ENCODE peak calls at places on chromosomes 16 and 17, in eight cellular contexts. J, M, B, N, A, I, P and E are unnamed samples. For H3K4me1, the result is how much of the 10 kb centered on the place peaks cover.

GRCh38 chr17:38881600-38882191 is 11.8 kb downstream of the LASP1 start:
- DNase-seq in J (peak), M (no peak), B (peak), N (peak), A (peak), I (peak), P (peak), E (peak)

GRCh38 chr17:33370384-33370783 is 77.3 kb upstream of the ASIC2 start:
- DNase-seq in J (no peak), M (no peak), B (no peak), N (no peak), A (no peak), I (no peak), P (no peak), E (no peak)

GRCh38 chr17:74351552-74352210 is 10.0 kb downstream of the BTBD17 start:
- DNase-seq in J (no peak), M (no peak), B (no peak), N (no peak), A (no peak), I (no peak), P (no peak), E (no peak)

GRCh38 chr16:87806608-87807546 is 41.1 kb upstream of the KLHDC4 start:
- DNase-seq in J (peak), M (peak), B (peak), N (peak), A (peak), I (no peak), P (peak), E (peak)

GRCh38 chr17:65978881-65979280 is 213.1 kb downstream of the CEP112 start:
- DNase-seq in J (no peak), M (no peak), B (no peak), N (no peak), A (no peak), I (no peak), P (no peak), E (no peak)

GRCh38 chr16:71383054-71383773 is 24.7 kb downstream of the CALB2 start:
- DNase-seq in J (no peak), M (no peak), B (no peak), N (no peak), A (no peak), I (no peak), P (no peak), E (no peak)

GRCh38 chr17:69501591-69502468 is 87.3 kb downstream of the MAP2K6 start:
- DNase-seq in J (peak), M (no peak), B (peak), N (no peak), A (peak), I (peak), P (peak), E (peak)

GRCh38 chr16:69672998-69673713 is 53.2 kb downstream of the NQO1 start:
- DNase-seq in J (no peak), M (no peak), B (no peak), N (no peak), A (no peak), I (no peak), P (no peak), E (no peak)

GRCh38 chr17:956905-957304 is 22.7 kb downstream of the NXN start:
- DNase-seq in J (no peak), M (peak), B (no peak), N (no peak), A (no peak), I (no peak), P (no peak), E (no peak)

GRCh38 chr16:83355570-83356218 is 452.1 kb upstream of the HSBP1 start:
- DNase-seq in J (no peak), M (no peak), B (no peak), N (no peak), A (no peak), I (no peak), P (no peak), E (no peak)

GRCh38 chr16:11757671-11758545 is 15.3 kb upstream of the TXNDC11 start:
- DNase-seq in J (no peak), M (no peak), B (no peak), N (no peak), A (peak), I (no peak), P (no peak), E (no peak)

DNA sequence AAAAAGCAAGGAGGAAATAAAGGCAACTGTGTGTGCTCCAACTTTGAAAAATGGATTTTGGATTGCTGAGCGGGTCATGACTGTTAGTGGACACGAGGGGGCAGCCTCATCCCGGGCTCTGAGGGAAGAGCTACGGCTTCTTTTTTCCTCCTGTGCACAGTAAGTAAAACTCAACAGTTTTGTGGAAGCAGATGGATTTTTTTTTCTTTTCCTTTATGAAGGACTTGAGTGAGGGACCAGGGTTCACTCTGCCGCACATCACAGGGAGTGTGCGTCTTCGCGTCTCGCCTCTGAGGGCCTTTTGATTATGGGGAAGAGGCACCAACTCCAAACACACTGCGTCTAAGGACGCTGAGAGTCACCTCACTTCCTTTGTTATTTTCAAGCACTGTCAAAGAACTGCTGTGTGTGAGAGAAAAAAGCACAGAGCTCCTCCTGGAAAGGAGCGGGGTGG is 80.3 kb upstream of the GOT2 start:
- DNase-seq in J (peak), M (peak), B (peak), N (peak), A (peak), I (no peak), P (peak), E (no peak)
- TF ChIP-seq CTCF in J (peak), M (peak), B (peak), N (peak), A (peak), I (peak), P (peak), E (peak)

DNA sequence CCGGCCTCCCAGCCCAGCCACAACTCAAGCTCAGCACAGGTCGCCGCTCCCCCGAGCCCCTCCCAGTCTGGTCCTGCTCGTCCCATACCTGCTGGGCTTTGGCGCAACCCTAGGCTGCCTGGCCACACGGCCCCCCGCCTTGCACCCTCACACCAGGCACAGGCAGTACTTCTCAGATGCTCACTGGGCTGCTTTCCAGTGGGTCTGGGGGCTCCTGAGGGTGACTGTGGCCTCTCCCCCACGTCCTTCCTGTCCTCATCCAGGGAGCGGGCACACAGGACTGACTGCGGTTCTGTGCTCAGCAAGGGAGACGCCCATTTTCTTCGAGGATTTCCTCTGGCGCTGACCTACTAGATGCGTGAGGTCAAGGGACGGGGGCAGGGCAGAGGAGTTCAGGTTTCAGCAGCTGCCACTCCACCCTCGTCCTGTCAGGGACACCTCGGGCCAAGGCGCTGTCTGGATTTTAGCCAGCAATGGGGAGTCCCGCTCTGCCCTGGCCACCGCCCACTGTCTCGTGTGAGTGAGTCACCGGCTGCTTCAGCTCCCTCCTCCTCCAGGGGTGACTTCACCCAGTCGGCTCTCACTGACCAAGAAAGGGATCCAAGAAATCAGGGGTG is 115.8 kb downstream of the NPIPB11 start:
- DNase-seq in J (peak), M (peak), B (peak), N (peak), A (peak), I (peak), P (peak), E (peak)
- H3K4me3 ChIP-seq in J (peak), M (no peak), B (no peak), N (no peak), A (no peak), I (peak), P (peak), E (no peak)

GRCh38 chr16:19860146-19861030 is 24.3 kb downstream of the GPRC5B start:
- DNase-seq in J (no peak), M (peak), B (no peak), N (no peak), A (no peak), I (no peak), P (no peak), E (no peak)
- H3K4me1 ChIP-seq in J (under half), M (under half), B (under half), N (under half), A (under half), I (under half), P (under half), E (under half)

GRCh38 chr17:82446649-82447048 is 3.9 kb downstream of the CYBC1 start:
- DNase-seq in J (no peak), M (no peak), B (no peak), N (no peak), A (no peak), I (no peak), P (no peak), E (no peak)

GRCh38 chr17:82449883-82450356 is 632 bp downstream of the CYBC1 start:
- DNase-seq in J (no peak), M (no peak), B (no peak), N (peak), A (no peak), I (no peak), P (no peak), E (no peak)

GRCh38 chr17:82452162-82452561 is 1.6 kb upstream of the CYBC1 start:
- DNase-seq in J (no peak), M (no peak), B (no peak), N (no peak), A (no peak), I (no peak), P (no peak), E (no peak)

GRCh38 chr17:82449136-82449882 is 1.2 kb downstream of the CYBC1 start:
- DNase-seq in J (peak), M (peak), B (peak), N (peak), A (peak), I (no peak), P (no peak), E (no peak)

DNA sequence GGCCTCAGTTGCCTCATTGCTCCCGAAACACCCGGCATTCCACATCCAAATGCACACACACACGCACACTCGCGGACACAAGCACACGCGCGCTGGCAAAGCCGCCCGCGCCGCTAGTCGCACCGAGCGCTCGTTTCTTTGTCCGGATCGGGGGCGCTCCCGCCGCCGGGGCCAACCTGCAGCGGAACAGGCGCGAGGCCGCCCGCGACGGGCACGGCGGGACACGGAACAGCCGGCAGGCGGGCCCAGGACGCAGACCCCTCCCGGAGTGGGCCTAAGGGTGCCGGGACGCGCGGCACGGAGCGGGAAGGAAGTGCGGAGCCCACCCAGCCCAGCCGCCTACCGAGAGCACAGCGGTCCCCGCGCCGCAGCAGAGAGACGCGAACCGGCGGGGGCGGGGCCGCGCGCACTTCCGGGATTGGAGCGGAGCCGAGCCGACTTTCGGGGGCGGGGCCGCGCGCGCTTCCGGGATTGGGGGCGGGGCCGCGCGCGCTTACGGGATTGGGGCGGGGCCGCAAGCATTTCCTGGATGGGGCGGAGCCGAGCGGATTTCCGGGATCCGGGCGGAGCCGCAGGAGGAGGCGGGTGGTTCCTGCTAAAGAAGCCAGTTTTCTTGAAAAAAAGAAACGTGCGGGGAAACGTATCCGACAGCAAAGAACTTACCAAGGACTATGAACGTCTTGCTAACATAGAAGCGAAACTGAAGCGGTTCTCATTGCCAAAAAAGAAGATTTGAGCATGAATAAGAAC is at the start of gene CYBC1:
- DNase-seq in J (peak), M (peak), B (peak), N (peak), A (peak), I (peak), P (peak), E (peak)
- TF ChIP-seq CTCF in J (no peak), M (peak), B (no peak), N (no peak), A (no peak), I (no peak), P (no peak), E (no peak)

GRCh38 chr16:89261691-89262563 is 44.4 kb downstream of the ZNF778 start:
- DNase-seq in J (no peak), M (peak), B (no peak), N (no peak), A (no peak), I (no peak), P (no peak), E (no peak)
- H3K4me3 ChIP-seq in J (no peak), M (no peak), B (no peak), N (no peak), A (no peak), I (no peak), P (no peak), E (no peak)

GRCh38 chr17:79224903-79225302 is 150.3 kb downstream of the ENGASE start:
- DNase-seq in J (no peak), M (no peak), B (no peak), N (no peak), A (no peak), I (no peak), P (no peak), E (no peak)
- H3K4me1 ChIP-seq in J (under half), M (under half), B (under half), N (under half), A (under half), I (under half), P (under half), E (under half)

GRCh38 chr16:81261049-81261648 is 22.7 kb downstream of the BCO1 start:
- DNase-seq in J (no peak), M (no peak), B (no peak), N (no peak), A (no peak), I (no peak), P (no peak), E (no peak)
- TF ChIP-seq CTCF in J (peak), M (no peak), B (peak), N (peak), A (peak), I (peak), P (peak), E (peak)

DNA sequence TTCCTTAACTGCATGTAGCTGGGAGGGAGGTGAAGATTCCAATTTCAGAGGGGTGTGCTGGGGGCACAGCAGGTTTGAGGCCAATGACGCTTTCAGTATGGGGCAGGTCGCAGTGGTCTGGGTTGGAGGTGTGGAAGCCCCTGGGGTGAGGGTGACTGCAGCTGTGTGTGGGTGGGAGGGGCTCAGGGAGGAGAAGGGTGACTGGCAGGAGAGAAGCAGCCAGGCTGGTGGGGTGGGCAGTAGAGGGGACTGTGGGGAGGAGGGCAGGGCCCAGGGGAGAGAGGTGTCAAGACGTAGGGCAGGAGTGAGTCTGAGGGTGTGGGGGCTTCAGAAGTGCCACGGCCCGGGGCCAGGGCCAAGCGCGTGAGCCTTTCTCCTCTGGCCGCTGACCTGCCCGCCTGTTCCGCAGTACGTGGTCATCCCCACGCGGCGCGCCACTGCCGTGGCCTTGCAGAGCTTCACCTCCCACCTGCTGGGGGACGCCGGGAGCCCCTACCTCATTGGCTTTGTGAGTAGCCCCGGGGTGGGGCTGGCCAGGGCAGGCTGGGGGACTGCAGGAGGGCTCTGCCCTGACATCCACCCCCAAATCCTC is 19.4 kb downstream of the MYBBP1A start:
- DNase-seq in J (no peak), M (no peak), B (peak), N (no peak), A (no peak), I (peak), P (no peak), E (no peak)
- H3K4me3 ChIP-seq in J (peak), M (no peak), B (no peak), N (no peak), A (no peak), I (peak), P (no peak), E (no peak)